ENCODE peak calls at places on chromosomes 12 and 14, in five cellular contexts. M is heart left ventricle, E is body of pancreas, U is fibroblast of the aortic adventitia, J is GM12865. W is an unnamed sample.

GRCh38 chr12:75868501-75868900 is 163.1 kb downstream of the PHLDA1 start:
- DNase-seq in J (no peak), U (peak), E (no peak), M (peak), W (peak)

GRCh38 chr12:123705935-123706334 is 6.2 kb upstream of the ATP6V0A2 start:
- DNase-seq in J (no peak), M (no peak), U (no peak), E (no peak), W (no peak)

GRCh38 chr14:97705976-97706375 is 908.8 kb downstream of the VRK1 start:
- DNase-seq in J (peak), M (no peak), E (no peak), U (no peak), W (no peak)

GRCh38 chr14:87628129-87628528 is 364.9 kb downstream of the GALC start:
- DNase-seq in E (peak), J (no peak), M (peak), U (peak), W (no peak)

GRCh38 chr12:88237954-88238353 is 95.8 kb downstream of the TMTC3 start:
- DNase-seq in M (no peak), J (peak), E (no peak), U (peak), W (no peak)

GRCh38 chr12:80176706-80177105 is 77.4 kb downstream of the OTOGL start:
- DNase-seq in U (no peak), E (no peak), M (no peak), J (no peak), W (no peak)

GRCh38 chr12:92297932-92298681 is 152.5 kb upstream of the BTG1 start:
- DNase-seq in J (peak), E (peak), M (no peak), U (peak), W (no peak)

GRCh38 chr12:99960312-99960711 is 24.4 kb downstream of the ANKS1B start:
- DNase-seq in U (peak), E (no peak), J (no peak), M (no peak), W (no peak)

GRCh38 chr12:39971348-39971747 is 134.5 kb downstream of the SLC2A13 start:
- DNase-seq in J (no peak), U (no peak), E (no peak), M (no peak), W (no peak)

GRCh38 chr14:59204305-59204704 is 15.8 kb downstream of the DAAM1 start:
- DNase-seq in J (no peak), U (no peak), E (no peak), M (no peak), W (no peak)

DNA sequence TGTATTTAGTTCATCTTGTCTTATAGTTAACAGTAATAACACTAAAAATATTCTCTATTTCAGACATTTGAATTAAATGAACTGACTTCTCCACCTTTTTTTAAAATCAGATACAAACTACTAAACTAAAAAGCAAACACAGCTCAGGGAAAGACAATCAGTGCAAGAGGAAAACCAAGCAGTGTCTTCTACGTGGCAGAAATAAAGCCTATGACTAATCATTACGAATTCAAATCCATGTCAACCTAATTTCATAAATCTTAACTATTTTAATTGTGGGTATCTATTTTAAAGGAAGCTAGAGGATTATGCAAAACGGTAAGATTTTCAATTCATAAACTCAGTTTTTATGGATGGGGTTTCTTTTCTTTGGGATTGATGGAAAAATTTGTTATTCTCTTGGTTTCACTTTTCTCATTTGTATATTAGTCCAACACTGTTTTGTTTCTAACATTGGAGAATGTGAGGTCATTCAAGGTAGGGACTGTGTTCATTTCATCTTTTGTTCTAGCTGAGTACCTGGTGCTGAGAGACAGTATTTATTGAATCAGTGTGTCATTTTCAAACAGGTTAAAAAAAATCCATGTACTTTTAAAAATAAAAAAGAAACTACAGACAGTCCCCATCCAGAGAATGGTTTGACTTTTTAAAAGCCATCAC is 12.8 kb upstream of the PALS1 start:
- DNase-seq in E (no peak), M (no peak), J (no peak), U (peak), W (no peak)
- H3K4me3 ChIP-seq in E (no peak), M (no peak), J (no peak), U (peak), W (no peak)

DNA sequence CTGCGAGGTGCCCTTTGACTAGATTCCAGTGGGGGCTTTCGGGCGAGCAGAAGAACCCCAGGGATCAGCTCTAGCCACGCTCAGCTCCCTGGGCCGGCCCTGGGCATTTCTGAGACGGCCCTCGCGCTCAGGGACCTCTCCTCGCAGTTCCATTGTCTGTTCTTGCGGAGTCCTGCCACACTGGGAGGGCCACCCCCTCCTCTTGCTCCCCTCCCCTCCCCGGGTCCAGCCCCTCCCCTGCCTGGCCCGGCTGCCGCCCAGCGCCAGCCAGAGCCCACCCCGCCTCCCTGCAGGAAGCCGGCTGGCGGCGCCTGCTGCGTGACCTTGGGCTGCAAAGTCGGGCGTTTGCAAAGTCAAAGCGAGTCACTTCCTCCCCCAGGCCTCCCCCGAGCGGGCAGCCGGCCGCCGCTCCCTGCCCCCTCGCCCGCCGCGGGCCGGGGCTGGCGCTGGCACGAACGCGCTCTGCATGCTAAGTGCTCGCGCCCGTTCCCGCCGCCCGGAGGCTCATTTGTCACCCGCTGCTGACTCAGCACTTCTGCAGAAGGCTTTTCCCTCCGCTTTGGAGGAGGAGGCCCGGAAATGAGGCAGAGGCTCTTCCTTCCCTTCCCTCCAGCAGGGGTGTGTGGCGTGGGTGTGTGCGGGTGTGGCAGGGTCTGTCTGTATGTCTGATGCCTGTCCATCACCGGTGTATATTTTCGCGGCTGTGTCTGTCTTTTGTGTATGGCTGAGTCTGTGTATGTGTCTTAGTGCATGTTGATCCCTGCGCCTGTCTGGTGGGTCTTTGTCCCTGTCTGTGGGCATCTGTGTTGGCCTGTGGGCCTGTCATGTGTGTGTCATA is 72.0 kb downstream of the IRF2BPL start:
- DNase-seq in E (peak), J (peak), U (peak), M (peak), W (peak)
- TF ChIP-seq CTCF in E (peak), J (no peak), U (no peak), M (peak), W (peak)

GRCh38 chr12:56102683-56103065 is 1.7 kb upstream of the PA2G4 start:
- DNase-seq in J (no peak), M (no peak), U (no peak), E (no peak), W (no peak)
- H3K4me3 ChIP-seq in J (no peak), M (no peak), U (no peak), E (no peak), W (no peak)

DNA sequence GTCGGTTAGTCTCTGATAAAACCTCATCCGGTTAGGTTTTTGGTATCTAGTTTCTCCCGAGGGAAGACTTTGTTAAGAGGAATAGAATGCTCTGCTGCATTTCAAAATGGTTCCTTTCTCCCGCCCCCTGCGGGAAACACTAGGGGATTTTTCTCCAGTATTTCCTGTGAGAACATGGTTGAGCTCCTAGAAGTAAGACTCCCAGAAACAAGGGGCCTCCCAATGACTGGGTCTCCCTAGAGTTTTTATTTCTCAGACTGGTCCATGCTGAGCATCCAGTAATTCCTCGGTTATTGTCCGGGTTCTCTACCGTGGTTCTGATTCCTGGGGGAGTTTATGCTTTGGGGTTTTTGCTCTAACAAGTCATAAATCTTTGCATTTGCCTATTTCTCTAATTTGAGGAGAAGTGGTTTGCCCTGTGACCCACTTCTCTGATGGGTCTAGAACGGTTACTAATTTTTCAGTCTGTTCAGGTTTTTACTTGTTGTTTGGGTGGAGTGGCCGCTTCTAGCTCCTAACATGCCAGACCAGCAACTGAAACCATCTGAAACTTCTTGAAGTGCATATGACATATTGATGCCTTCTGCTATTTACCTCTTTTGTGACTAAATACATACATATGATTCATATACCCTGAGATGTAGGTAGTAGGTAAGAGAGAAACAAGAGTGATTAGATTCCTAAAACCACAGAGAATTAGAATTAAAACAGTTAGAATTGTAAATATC is 25.1 kb downstream of the TESPA1 start:
- DNase-seq in M (no peak), J (peak), U (no peak), E (no peak), W (no peak)
- TF ChIP-seq CTCF in M (no peak), J (no peak), U (no peak), E (no peak), W (no peak)

DNA sequence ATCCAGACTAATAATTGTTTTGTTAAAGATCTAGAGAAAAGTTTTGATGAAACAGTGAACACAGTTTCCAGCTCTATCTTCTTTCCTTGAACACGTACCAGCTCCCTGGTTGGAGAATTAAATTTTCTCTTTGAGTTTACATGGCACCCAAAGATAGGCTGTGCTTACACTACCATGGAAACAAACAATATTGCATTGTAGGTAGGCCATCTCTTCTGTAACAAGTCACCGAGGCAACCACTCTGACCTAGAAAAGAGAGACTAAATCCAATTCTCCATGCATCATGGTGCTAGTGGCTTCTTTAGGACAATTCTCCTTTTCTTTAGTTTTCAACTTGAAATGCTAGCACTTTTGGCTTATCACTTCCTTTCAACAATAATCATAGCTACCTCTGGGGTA is 9.9 kb downstream of the BMAL2 start:
- DNase-seq in J (no peak), E (no peak), M (no peak), U (no peak), W (no peak)
- H3K4me3 ChIP-seq in J (no peak), E (no peak), M (no peak), U (no peak), W (no peak)

DNA sequence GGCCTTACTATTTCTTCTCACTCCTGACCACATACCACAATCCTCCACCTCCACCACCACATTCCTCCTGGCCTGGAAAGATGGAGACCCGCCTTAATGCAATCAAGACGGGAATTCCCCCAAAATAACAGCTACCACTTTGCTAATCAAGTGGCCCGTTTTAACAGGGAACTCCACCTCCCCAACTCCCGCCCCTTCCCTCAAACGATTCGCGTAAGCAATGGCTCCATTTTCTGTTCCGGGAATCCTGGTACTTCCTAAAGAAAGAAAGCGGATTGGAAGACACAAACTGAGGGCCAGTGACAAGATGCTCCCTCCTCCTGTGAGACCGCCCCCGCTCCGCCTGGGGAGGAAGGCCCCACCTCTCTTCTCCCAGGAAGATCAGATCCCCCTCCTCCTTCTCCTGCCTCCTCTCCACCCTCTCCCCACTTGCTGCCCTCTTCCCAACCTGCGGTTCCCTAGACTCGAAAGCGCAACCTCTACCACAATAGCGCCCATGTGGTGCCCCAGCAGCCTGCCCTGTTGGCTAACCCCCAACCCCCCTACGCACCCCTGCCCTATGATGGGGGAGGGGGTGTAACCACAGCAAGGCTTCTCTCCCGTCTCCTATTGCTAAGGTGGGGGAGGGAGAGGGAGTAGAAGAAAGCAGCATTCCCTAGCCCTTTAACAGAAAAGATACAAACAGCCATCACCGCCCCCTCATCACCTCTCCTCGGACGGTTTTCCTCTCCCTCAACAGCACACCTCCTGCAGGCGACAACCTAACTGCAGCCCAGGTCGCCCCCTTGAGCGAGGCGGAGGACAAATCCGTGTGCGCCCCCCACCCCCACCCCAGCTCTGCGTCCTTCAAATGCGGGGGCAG is 777 bp downstream of the ARF3 start:
- DNase-seq in J (peak), U (peak), M (peak), E (peak), W (peak)
- TF ChIP-seq CTCF in J (no peak), U (no peak), M (no peak), E (no peak), W (no peak)

W was measured in left ventricle myocardium inferior.